ENCODE peak calls at places on chromosomes 1 and 21, in ten cellular contexts. One of them, this sample, is unnamed.

GRCh38 chr21:31622397-31622796 is 37.1 kb upstream of the SOD1 start:
- DNase-seq in thyroid gland: no peak
- DNase-seq in astrocyte of the spinal cord: no peak
- DNase-seq in endothelial cell: no peak
- DNase-seq in upper lobe of right lung: no peak
- DNase-seq in K562: no peak
- DNase-seq in effector CD8-positive, alpha-beta T cell: no peak
- DNase-seq in kidney tubule cell: no peak
- DNase-seq in tibial artery: no peak
- DNase-seq in uterus: no peak
- DNase-seq in this sample: no peak

GRCh38 chr1:114089502-114090138 is 64.0 kb downstream of the SYT6 start:
- DNase-seq in tibial artery: no peak
- DNase-seq in kidney tubule cell: no peak
- DNase-seq in endothelial cell: no peak
- DNase-seq in upper lobe of right lung: no peak
- DNase-seq in effector CD8-positive, alpha-beta T cell: no peak
- DNase-seq in astrocyte of the spinal cord: no peak
- DNase-seq in K562: no peak
- DNase-seq in thyroid gland: no peak
- DNase-seq in uterus: no peak
- DNase-seq in this sample: no peak

GRCh38 chr1:156368889-156369684 is at the start of gene RHBG:
- DNase-seq in K562: no peak
- DNase-seq in upper lobe of right lung: peak; percentile 87
- DNase-seq in thyroid gland: peak; percentile 77
- DNase-seq in effector CD8-positive, alpha-beta T cell: no peak
- DNase-seq in astrocyte of the spinal cord: peak; percentile 5
- DNase-seq in tibial artery: no peak
- DNase-seq in uterus: no peak
- DNase-seq in endothelial cell: peak; percentile 52
- DNase-seq in kidney tubule cell: peak; percentile 50
- DNase-seq in this sample: no peak

GRCh38 chr1:34645919-34646318 is 108.9 kb upstream of the GJB5 start:
- DNase-seq in astrocyte of the spinal cord: no peak
- DNase-seq in K562: no peak
- DNase-seq in uterus: no peak
- DNase-seq in upper lobe of right lung: no peak
- DNase-seq in tibial artery: no peak
- DNase-seq in endothelial cell: no peak
- DNase-seq in effector CD8-positive, alpha-beta T cell: no peak
- DNase-seq in kidney tubule cell: no peak
- DNase-seq in thyroid gland: no peak
- DNase-seq in this sample: no peak

GRCh38 chr1:226862900-226863299 is 7.5 kb upstream of the PSEN2 start:
- DNase-seq in kidney tubule cell: peak; percentile 36
- DNase-seq in uterus: no peak
- DNase-seq in K562: no peak
- DNase-seq in thyroid gland: no peak
- DNase-seq in endothelial cell: no peak
- DNase-seq in tibial artery: no peak
- DNase-seq in astrocyte of the spinal cord: peak; percentile 52
- DNase-seq in effector CD8-positive, alpha-beta T cell: no peak
- DNase-seq in upper lobe of right lung: no peak
- DNase-seq in this sample: no peak

GRCh38 chr1:69985901-69986439 is 219.4 kb downstream of the LRRC40 start:
- DNase-seq in tibial artery: no peak
- DNase-seq in thyroid gland: no peak
- DNase-seq in K562: no peak
- DNase-seq in upper lobe of right lung: no peak
- DNase-seq in kidney tubule cell: no peak
- DNase-seq in effector CD8-positive, alpha-beta T cell: no peak
- DNase-seq in astrocyte of the spinal cord: no peak
- DNase-seq in uterus: no peak
- DNase-seq in endothelial cell: no peak
- DNase-seq in this sample: no peak

GRCh38 chr1:59678809-59679228 is 135.9 kb upstream of the HOOK1 start:
- DNase-seq in kidney tubule cell: peak; percentile 96
- DNase-seq in thyroid gland: no peak
- DNase-seq in upper lobe of right lung: no peak
- DNase-seq in effector CD8-positive, alpha-beta T cell: no peak
- DNase-seq in endothelial cell: no peak
- DNase-seq in astrocyte of the spinal cord: peak; percentile 98
- DNase-seq in uterus: no peak
- DNase-seq in tibial artery: no peak
- DNase-seq in K562: peak; percentile 16
- DNase-seq in this sample: peak; percentile 99

GRCh38 chr1:190000365-190000872 is 477.2 kb downstream of the BRINP3 start:
- DNase-seq in uterus: no peak
- DNase-seq in astrocyte of the spinal cord: peak; percentile 21
- DNase-seq in upper lobe of right lung: no peak
- DNase-seq in K562: no peak
- DNase-seq in thyroid gland: no peak
- DNase-seq in effector CD8-positive, alpha-beta T cell: no peak
- DNase-seq in endothelial cell: no peak
- DNase-seq in tibial artery: no peak
- DNase-seq in kidney tubule cell: peak; percentile 12
- DNase-seq in this sample: no peak

GRCh38 chr21:41393876-41394465 is 32.1 kb upstream of the MX1 start:
- DNase-seq in upper lobe of right lung: no peak
- DNase-seq in thyroid gland: no peak
- DNase-seq in K562: no peak
- DNase-seq in tibial artery: no peak
- DNase-seq in effector CD8-positive, alpha-beta T cell: no peak
- DNase-seq in kidney tubule cell: no peak
- DNase-seq in uterus: no peak
- DNase-seq in astrocyte of the spinal cord: no peak
- DNase-seq in endothelial cell: no peak
- DNase-seq in this sample: no peak

GRCh38 chr1:113616201-113616600 is 143.1 kb downstream of the PHTF1 start:
- DNase-seq in uterus: no peak
- DNase-seq in tibial artery: no peak
- DNase-seq in endothelial cell: no peak
- DNase-seq in effector CD8-positive, alpha-beta T cell: no peak
- DNase-seq in kidney tubule cell: no peak
- DNase-seq in K562: no peak
- DNase-seq in upper lobe of right lung: no peak
- DNase-seq in thyroid gland: no peak
- DNase-seq in astrocyte of the spinal cord: peak; percentile 76
- DNase-seq in this sample: no peak

GRCh38 chr1:7026188-7026587 is 240.9 kb downstream of the CAMTA1 start:
- DNase-seq in astrocyte of the spinal cord: no peak
- DNase-seq in kidney tubule cell: peak; percentile 86
- DNase-seq in effector CD8-positive, alpha-beta T cell: no peak
- DNase-seq in thyroid gland: no peak
- DNase-seq in upper lobe of right lung: no peak
- DNase-seq in tibial artery: no peak
- DNase-seq in uterus: no peak
- DNase-seq in endothelial cell: no peak
- DNase-seq in K562: no peak
- DNase-seq in this sample: no peak

This sample was measured in kidney epithelial cell.